ENCODE peak calls at places on chromosomes 2 and 18, in eight cellular contexts. M, W, E, A, F, U, C and R are unnamed samples.
A peak's percentile ranks its signal among the peaks of the same experiment; 100 is the strongest.

GRCh38 chr2:96225016-96225533 is 16.4 kb upstream of the STARD7 start:
- DNase-seq in M (no peak), W (no peak), E (no peak), A (no peak), F (no peak), U (no peak), C (no peak), R (no peak)

GRCh38 chr2:20071397-20072383 is 20.3 kb upstream of the LAPTM4A start:
- DNase-seq in M (peak; percentile 97), W (no peak), E (peak; percentile 95), A (peak; percentile 84), F (no peak), U (peak; percentile 48), C (no peak), R (no peak)

GRCh38 chr2:128304715-128305554 is 13.7 kb downstream of the HS6ST1 start:
- DNase-seq in M (peak; percentile 97), W (peak; percentile 95), E (peak; percentile 96), A (peak; percentile 81), F (no peak), U (peak; percentile 77), C (no peak), R (no peak)

GRCh38 chr2:23617167-23617787 is 232.3 kb downstream of the KLHL29 start:
- DNase-seq in M (peak; percentile 81), W (peak; percentile 47), E (peak; percentile 87), A (no peak), F (no peak), U (no peak), C (no peak), R (no peak)

GRCh38 chr2:189267925-189268579 is 88.5 kb upstream of the COL5A2 start:
- DNase-seq in M (peak; percentile 78), W (no peak), E (peak; percentile 85), A (no peak), F (no peak), U (peak; percentile 17), C (no peak), R (no peak)

GRCh38 chr18:68448736-68449135 is 266.2 kb downstream of the TMX3 start:
- DNase-seq in M (peak; percentile 13), W (no peak), E (peak; percentile 82), A (no peak), F (no peak), U (peak; percentile 57), C (no peak), R (no peak)

GRCh38 chr2:88074854-88075292 is 7.2 kb downstream of the SMYD1 start:
- DNase-seq in M (peak; percentile 84), W (no peak), E (peak; percentile 85), A (no peak), F (no peak), U (peak; percentile 25), C (no peak), R (no peak)

GRCh38 chr18:44900627-44901026 is 219.9 kb downstream of the SETBP1 start:
- DNase-seq in M (peak; percentile 13), W (no peak), E (no peak), A (no peak), F (no peak), U (no peak), C (no peak), R (no peak)

GRCh38 chr18:55501594-55502345 is 86.2 kb downstream of the TCF4 start:
- DNase-seq in M (no peak), W (no peak), E (no peak), A (no peak), F (no peak), U (no peak), C (no peak), R (no peak)

GRCh38 chr2:9666306-9666705 is 35.5 kb upstream of the YWHAQ start:
- DNase-seq in M (peak; percentile 63), W (no peak), E (peak; percentile 59), A (no peak), F (no peak), U (peak; percentile 63), C (no peak), R (no peak)

GRCh38 chr2:46308081-46308480 is 10.9 kb downstream of the EPAS1 start:
- DNase-seq in M (no peak), W (no peak), E (no peak), A (no peak), F (no peak), U (no peak), C (no peak), R (no peak)

GRCh38 chr2:23600336-23600735 is 215.4 kb downstream of the KLHL29 start:
- DNase-seq in M (no peak), W (no peak), E (no peak), A (no peak), F (no peak), U (no peak), C (no peak), R (no peak)

GRCh38 chr2:136008205-136008865 is 22.9 kb upstream of the DARS1 start:
- DNase-seq in M (no peak), W (no peak), E (no peak), A (no peak), F (no peak), U (no peak), C (no peak), R (peak; percentile 37)

GRCh38 chr2:127142663-127143630 is 36.0 kb upstream of the BIN1 start:
- DNase-seq in M (no peak), W (no peak), E (peak; percentile 35), A (no peak), F (no peak), U (no peak), C (no peak), R (no peak)

GRCh38 chr2:61006486-61007105 is 10.9 kb upstream of the PEX13 start:
- DNase-seq in M (no peak), W (no peak), E (no peak), A (no peak), F (no peak), U (no peak), C (no peak), R (no peak)

GRCh38 chr2:30514861-30515435 is 67.9 kb downstream of the LCLAT1 start:
- DNase-seq in M (no peak), W (no peak), E (no peak), A (no peak), F (no peak), U (no peak), C (no peak), R (no peak)

GRCh38 chr2:117935436-117935835 is 78.4 kb downstream of the CCDC93 start:
- DNase-seq in M (no peak), W (no peak), E (no peak), A (no peak), F (no peak), U (no peak), C (no peak), R (no peak)

GRCh38 chr2:238585836-238586821 is 159.4 kb downstream of the ASB1 start:
- DNase-seq in M (no peak), W (no peak), E (peak; percentile 16), A (no peak), F (no peak), U (no peak), C (no peak), R (no peak)

GRCh38 chr2:238160206-238161129 is 1.7 kb downstream of the ERFE start:
- DNase-seq in M (no peak), W (no peak), E (no peak), A (peak; percentile 34), F (peak; percentile 90), U (no peak), C (no peak), R (no peak)

GRCh38 chr18:6983366-6983765 is 134.2 kb downstream of the LAMA1 start:
- DNase-seq in M (no peak), W (no peak), E (no peak), A (no peak), F (no peak), U (no peak), C (no peak), R (no peak)

GRCh38 chr18:43760010-43760409 is 482.7 kb upstream of the SYT4 start:
- DNase-seq in M (no peak), W (no peak), E (no peak), A (no peak), F (no peak), U (no peak), C (no peak), R (no peak)

GRCh38 chr2:191604154-191604553 is 73.8 kb upstream of the NABP1 start:
- DNase-seq in M (no peak), W (no peak), E (no peak), A (no peak), F (no peak), U (no peak), C (no peak), R (no peak)

GRCh38 chr2:29663266-29663665 is 258.1 kb downstream of the ALK start:
- DNase-seq in M (peak; percentile 67), W (no peak), E (peak; percentile 84), A (peak; percentile 65), F (no peak), U (peak; percentile 36), C (no peak), R (no peak)

GRCh38 chr2:45334241-45334860 is 276.7 kb downstream of the SRBD1 start:
- DNase-seq in M (no peak), W (no peak), E (no peak), A (no peak), F (no peak), U (no peak), C (no peak), R (no peak)

GRCh38 chr2:175432021-175432420 is 250.5 kb upstream of the ATP5MC3 start:
- DNase-seq in M (no peak), W (peak; percentile 56), E (no peak), A (no peak), F (no peak), U (no peak), C (no peak), R (no peak)

GRCh38 chr2:129253461-129253812 is 726.0 kb upstream of the RAB6C start:
- DNase-seq in M (no peak), W (peak; percentile 51), E (peak; percentile 7), A (peak; percentile 8), F (no peak), U (no peak), C (no peak), R (no peak)

GRCh38 chr2:20221939-20222768 is 2.8 kb downstream of the SDC1 start:
- DNase-seq in M (no peak), W (no peak), E (no peak), A (no peak), F (no peak), U (no peak), C (no peak), R (no peak)

GRCh38 chr2:239198221-239198620 is 202.6 kb downstream of the HDAC4 start:
- DNase-seq in M (no peak), W (no peak), E (no peak), A (no peak), F (no peak), U (no peak), C (no peak), R (no peak)

GRCh38 chr18:46276736-46277135 is 172.6 kb downstream of the HAUS1 start:
- DNase-seq in M (no peak), W (no peak), E (no peak), A (no peak), F (no peak), U (no peak), C (no peak), R (no peak)

GRCh38 chr2:128487650-128488387 is 169.2 kb upstream of the HS6ST1 start:
- DNase-seq in M (no peak), W (no peak), E (no peak), A (no peak), F (no peak), U (no peak), C (peak; percentile 39), R (no peak)

GRCh38 chr2:20231632-20232031 is 6.7 kb upstream of the SDC1 start:
- DNase-seq in M (no peak), W (peak; percentile 82), E (peak; percentile 64), A (peak; percentile 87), F (peak; percentile 82), U (peak; percentile 99), C (peak; percentile 65), R (no peak)

GRCh38 chr2:213416832-213417231 is 132.6 kb downstream of the SPAG16 start:
- DNase-seq in M (no peak), W (no peak), E (no peak), A (no peak), F (no peak), U (no peak), C (no peak), R (no peak)

GRCh38 chr2:125796784-125797183 is 859.2 kb upstream of the GYPC start:
- DNase-seq in M (no peak), W (no peak), E (no peak), A (no peak), F (no peak), U (no peak), C (no peak), R (no peak)

GRCh38 chr2:7118606-7119503 is 201.6 kb downstream of the RNF144A start:
- DNase-seq in M (no peak), W (peak; percentile 16), E (peak; percentile 73), A (peak; percentile 25), F (no peak), U (no peak), C (no peak), R (no peak)